ENCODE peak calls at places on chromosome 9, in eight cellular contexts. One of them, this sample, is unnamed.
A peak's percentile ranks its signal among the peaks of the same experiment; 100 is the strongest.

GRCh38 chr9:18756712-18757125 is 276.3 kb downstream of the SAXO1 start:
- DNase-seq in effector CD4-positive, alpha-beta T cell: no peak
- DNase-seq in HEK293T: no peak
- DNase-seq in posterior vena cava: no peak
- DNase-seq in lung: no peak
- DNase-seq in NCI-H446: no peak
- DNase-seq in stimulated activated CD4-positive, alpha-beta T cell treated with anti-CD3 and anti-CD28 coated beads, Interleukin-2, amount 100 ng/mL, for 48 hours: no peak
- DNase-seq in memory B cell: no peak
- DNase-seq in this sample: no peak

GRCh38 chr9:91131433-91131839 is 230.3 kb downstream of the AUH start:
- DNase-seq in stimulated activated CD4-positive, alpha-beta T cell treated with anti-CD3 and anti-CD28 coated beads, Interleukin-2, amount 100 ng/mL, for 48 hours: peak; percentile 63
- DNase-seq in NCI-H446: no peak
- DNase-seq in posterior vena cava: no peak
- DNase-seq in HEK293T: no peak
- DNase-seq in lung: no peak
- DNase-seq in memory B cell: no peak
- DNase-seq in effector CD4-positive, alpha-beta T cell: no peak
- DNase-seq in this sample: peak; percentile 80

GRCh38 chr9:98554752-98555151 is 154.0 kb downstream of the GABBR2 start:
- DNase-seq in HEK293T: no peak
- DNase-seq in NCI-H446: no peak
- DNase-seq in memory B cell: no peak
- DNase-seq in lung: no peak
- DNase-seq in posterior vena cava: no peak
- DNase-seq in effector CD4-positive, alpha-beta T cell: no peak
- DNase-seq in stimulated activated CD4-positive, alpha-beta T cell treated with anti-CD3 and anti-CD28 coated beads, Interleukin-2, amount 100 ng/mL, for 48 hours: no peak
- DNase-seq in this sample: no peak

GRCh38 chr9:36625006-36625600 is 52.4 kb downstream of the MELK start:
- DNase-seq in lung: peak; percentile 28
- DNase-seq in HEK293T: no peak
- DNase-seq in stimulated activated CD4-positive, alpha-beta T cell treated with anti-CD3 and anti-CD28 coated beads, Interleukin-2, amount 100 ng/mL, for 48 hours: no peak
- DNase-seq in posterior vena cava: no peak
- DNase-seq in memory B cell: no peak
- DNase-seq in effector CD4-positive, alpha-beta T cell: no peak
- DNase-seq in NCI-H446: peak; percentile 78
- DNase-seq in this sample: peak; percentile 77

GRCh38 chr9:81871695-81872094 is 56.5 kb upstream of the SPATA31D4 start:
- DNase-seq in effector CD4-positive, alpha-beta T cell: no peak
- DNase-seq in lung: no peak
- DNase-seq in HEK293T: no peak
- DNase-seq in memory B cell: no peak
- DNase-seq in posterior vena cava: no peak
- DNase-seq in NCI-H446: peak; percentile 3
- DNase-seq in stimulated activated CD4-positive, alpha-beta T cell treated with anti-CD3 and anti-CD28 coated beads, Interleukin-2, amount 100 ng/mL, for 48 hours: no peak
- DNase-seq in this sample: peak; percentile 61

GRCh38 chr9:98767196-98767595 is 29.2 kb downstream of the ANKS6 start:
- DNase-seq in memory B cell: no peak
- DNase-seq in stimulated activated CD4-positive, alpha-beta T cell treated with anti-CD3 and anti-CD28 coated beads, Interleukin-2, amount 100 ng/mL, for 48 hours: no peak
- DNase-seq in posterior vena cava: no peak
- DNase-seq in HEK293T: no peak
- DNase-seq in lung: no peak
- DNase-seq in NCI-H446: no peak
- DNase-seq in effector CD4-positive, alpha-beta T cell: no peak
- DNase-seq in this sample: no peak

GRCh38 chr9:89596937-89597555 is 7.8 kb upstream of the GADD45G start:
- DNase-seq in HEK293T: no peak
- DNase-seq in posterior vena cava: peak; percentile 61
- DNase-seq in lung: no peak
- DNase-seq in NCI-H446: no peak
- DNase-seq in memory B cell: no peak
- DNase-seq in stimulated activated CD4-positive, alpha-beta T cell treated with anti-CD3 and anti-CD28 coated beads, Interleukin-2, amount 100 ng/mL, for 48 hours: no peak
- DNase-seq in effector CD4-positive, alpha-beta T cell: no peak
- DNase-seq in this sample: no peak

GRCh38 chr9:113593682-113594281 is 130.3 kb downstream of the RGS3 start:
- DNase-seq in stimulated activated CD4-positive, alpha-beta T cell treated with anti-CD3 and anti-CD28 coated beads, Interleukin-2, amount 100 ng/mL, for 48 hours: no peak
- DNase-seq in NCI-H446: no peak
- DNase-seq in HEK293T: peak; percentile 86
- DNase-seq in posterior vena cava: peak; percentile 97
- DNase-seq in memory B cell: no peak
- DNase-seq in effector CD4-positive, alpha-beta T cell: no peak
- DNase-seq in lung: peak; percentile 79
- DNase-seq in this sample: peak; percentile 98

GRCh38 chr9:28207657-28208056 is 634.4 kb upstream of the C9orf72 start:
- DNase-seq in stimulated activated CD4-positive, alpha-beta T cell treated with anti-CD3 and anti-CD28 coated beads, Interleukin-2, amount 100 ng/mL, for 48 hours: no peak
- DNase-seq in posterior vena cava: no peak
- DNase-seq in lung: no peak
- DNase-seq in memory B cell: no peak
- DNase-seq in HEK293T: no peak
- DNase-seq in NCI-H446: peak; percentile 67
- DNase-seq in effector CD4-positive, alpha-beta T cell: no peak
- DNase-seq in this sample: no peak

GRCh38 chr9:90832251-90832650 is 30.6 kb downstream of the SYK start:
- DNase-seq in effector CD4-positive, alpha-beta T cell: no peak
- DNase-seq in posterior vena cava: no peak
- DNase-seq in lung: no peak
- DNase-seq in NCI-H446: no peak
- DNase-seq in HEK293T: no peak
- DNase-seq in stimulated activated CD4-positive, alpha-beta T cell treated with anti-CD3 and anti-CD28 coated beads, Interleukin-2, amount 100 ng/mL, for 48 hours: no peak
- DNase-seq in memory B cell: no peak
- DNase-seq in this sample: no peak

This sample was measured in renal cortical epithelial cell.